ENCODE peak calls at places on chromosomes 5 and 9, in eight cellular contexts. One of them, this sample, is unnamed.

GRCh38 chr9:115775669-115776068 is 377.9 kb upstream of the PAPPA start:
- DNase-seq in neuronal stem cell: peak; percentile 11
- DNase-seq in brain microvascular endothelial cell: no peak
- DNase-seq in right atrium auricular region: no peak
- DNase-seq in IMR-90: peak; percentile 14
- DNase-seq in hepatocyte: no peak
- DNase-seq in right lobe of liver: no peak
- DNase-seq in NT2/D1: no peak
- DNase-seq in this sample: no peak

GRCh38 chr9:81724242-81724889 is 35.0 kb upstream of the TLE1 start:
- DNase-seq in neuronal stem cell: no peak
- DNase-seq in brain microvascular endothelial cell: peak; percentile 7
- DNase-seq in right atrium auricular region: peak; percentile 50
- DNase-seq in IMR-90: peak; percentile 5
- DNase-seq in hepatocyte: no peak
- DNase-seq in right lobe of liver: no peak
- DNase-seq in NT2/D1: no peak
- DNase-seq in this sample: no peak

GRCh38 chr5:124806026-124806856 is 59.8 kb upstream of the ZNF608 start:
- DNase-seq in neuronal stem cell: peak; percentile 58
- DNase-seq in brain microvascular endothelial cell: peak; percentile 93
- DNase-seq in right atrium auricular region: peak; percentile 86
- DNase-seq in IMR-90: peak; percentile 81
- DNase-seq in hepatocyte: peak; percentile 90
- DNase-seq in right lobe of liver: peak; percentile 83
- DNase-seq in NT2/D1: peak; percentile 27
- DNase-seq in this sample: no peak

GRCh38 chr5:14184725-14185124 is 41.6 kb downstream of the TRIO start:
- DNase-seq in neuronal stem cell: no peak
- DNase-seq in brain microvascular endothelial cell: no peak
- DNase-seq in right atrium auricular region: no peak
- DNase-seq in IMR-90: peak; percentile 77
- DNase-seq in hepatocyte: no peak
- DNase-seq in right lobe of liver: no peak
- DNase-seq in NT2/D1: no peak
- DNase-seq in this sample: no peak

GRCh38 chr9:72826954-72827953 is 125.6 kb downstream of the ALDH1A1 start:
- DNase-seq in neuronal stem cell: no peak
- DNase-seq in brain microvascular endothelial cell: no peak
- DNase-seq in right atrium auricular region: no peak
- DNase-seq in IMR-90: no peak
- DNase-seq in hepatocyte: peak; percentile 10
- DNase-seq in right lobe of liver: no peak
- DNase-seq in NT2/D1: no peak
- DNase-seq in this sample: no peak

GRCh38 chr5:140312067-140312790 is 9.3 kb upstream of the PFDN1 start:
- DNase-seq in neuronal stem cell: no peak
- DNase-seq in brain microvascular endothelial cell: peak; percentile 97
- DNase-seq in right atrium auricular region: no peak
- DNase-seq in IMR-90: peak; percentile 99
- DNase-seq in hepatocyte: no peak
- DNase-seq in right lobe of liver: no peak
- DNase-seq in NT2/D1: no peak
- DNase-seq in this sample: no peak

GRCh38 chr9:88236531-88237453 is 98.5 kb upstream of the SPATA31C2 start:
- DNase-seq in neuronal stem cell: no peak
- DNase-seq in brain microvascular endothelial cell: no peak
- DNase-seq in right atrium auricular region: no peak
- DNase-seq in IMR-90: peak; percentile 19
- DNase-seq in hepatocyte: no peak
- DNase-seq in right lobe of liver: no peak
- DNase-seq in NT2/D1: no peak
- DNase-seq in this sample: no peak

GRCh38 chr9:77016526-77017504 is 2.6 kb upstream of the FOXB2 start:
- DNase-seq in neuronal stem cell: peak; percentile 50
- DNase-seq in brain microvascular endothelial cell: no peak
- DNase-seq in right atrium auricular region: peak; percentile 47
- DNase-seq in IMR-90: no peak
- DNase-seq in hepatocyte: no peak
- DNase-seq in right lobe of liver: no peak
- DNase-seq in NT2/D1: no peak
- DNase-seq in this sample: no peak

GRCh38 chr5:176881816-176882565 is 17.2 kb downstream of the HK3 start:
- DNase-seq in neuronal stem cell: no peak
- DNase-seq in brain microvascular endothelial cell: no peak
- DNase-seq in right atrium auricular region: no peak
- DNase-seq in IMR-90: no peak
- DNase-seq in hepatocyte: no peak
- DNase-seq in right lobe of liver: no peak
- DNase-seq in NT2/D1: no peak
- DNase-seq in this sample: no peak

GRCh38 chr9:14313378-14313940 is 482 bp downstream of the NFIB start:
- DNase-seq in neuronal stem cell: no peak
- DNase-seq in brain microvascular endothelial cell: peak; percentile 23
- DNase-seq in right atrium auricular region: no peak
- DNase-seq in IMR-90: peak; percentile 31
- DNase-seq in hepatocyte: peak; percentile 41
- DNase-seq in right lobe of liver: peak; percentile 32
- DNase-seq in NT2/D1: peak; percentile 30
- DNase-seq in this sample: no peak

GRCh38 chr9:98605116-98605515 is 103.6 kb downstream of the GABBR2 start:
- DNase-seq in neuronal stem cell: no peak
- DNase-seq in brain microvascular endothelial cell: no peak
- DNase-seq in right atrium auricular region: no peak
- DNase-seq in IMR-90: no peak
- DNase-seq in hepatocyte: no peak
- DNase-seq in right lobe of liver: no peak
- DNase-seq in NT2/D1: no peak
- DNase-seq in this sample: no peak

GRCh38 chr5:79974896-79975295 is 16.2 kb downstream of the MTX3 start:
- DNase-seq in neuronal stem cell: no peak
- DNase-seq in brain microvascular endothelial cell: no peak
- DNase-seq in right atrium auricular region: no peak
- DNase-seq in IMR-90: peak; percentile 77
- DNase-seq in hepatocyte: no peak
- DNase-seq in right lobe of liver: no peak
- DNase-seq in NT2/D1: no peak
- DNase-seq in this sample: no peak

GRCh38 chr5:9284781-9285307 is 261.0 kb downstream of the SEMA5A start:
- DNase-seq in neuronal stem cell: no peak
- DNase-seq in brain microvascular endothelial cell: peak; percentile 33
- DNase-seq in right atrium auricular region: no peak
- DNase-seq in IMR-90: peak; percentile 58
- DNase-seq in hepatocyte: no peak
- DNase-seq in right lobe of liver: no peak
- DNase-seq in NT2/D1: no peak
- DNase-seq in this sample: no peak

GRCh38 chr5:147391781-147392180 is 118.1 kb downstream of the DPYSL3 start:
- DNase-seq in neuronal stem cell: no peak
- DNase-seq in brain microvascular endothelial cell: peak; percentile 88
- DNase-seq in right atrium auricular region: peak; percentile 82
- DNase-seq in IMR-90: peak; percentile 84
- DNase-seq in hepatocyte: peak; percentile 80
- DNase-seq in right lobe of liver: no peak
- DNase-seq in NT2/D1: no peak
- DNase-seq in this sample: no peak

GRCh38 chr5:37015795-37016666 is 139.5 kb downstream of the NIPBL start:
- DNase-seq in neuronal stem cell: no peak
- DNase-seq in brain microvascular endothelial cell: no peak
- DNase-seq in right atrium auricular region: no peak
- DNase-seq in IMR-90: peak; percentile 53
- DNase-seq in hepatocyte: no peak
- DNase-seq in right lobe of liver: no peak
- DNase-seq in NT2/D1: no peak
- DNase-seq in this sample: no peak

GRCh38 chr5:119393746-119394145 is 37.9 kb downstream of the TNFAIP8 start:
- DNase-seq in neuronal stem cell: no peak
- DNase-seq in brain microvascular endothelial cell: no peak
- DNase-seq in right atrium auricular region: no peak
- DNase-seq in IMR-90: peak; percentile 81
- DNase-seq in hepatocyte: no peak
- DNase-seq in right lobe of liver: no peak
- DNase-seq in NT2/D1: no peak
- DNase-seq in this sample: no peak

GRCh38 chr9:98184326-98184725 is 8.1 kb downstream of the CORO2A start:
- DNase-seq in neuronal stem cell: no peak
- DNase-seq in brain microvascular endothelial cell: no peak
- DNase-seq in right atrium auricular region: no peak
- DNase-seq in IMR-90: no peak
- DNase-seq in hepatocyte: no peak
- DNase-seq in right lobe of liver: no peak
- DNase-seq in NT2/D1: no peak
- DNase-seq in this sample: no peak

GRCh38 chr5:4700082-4700481 is 440.0 kb upstream of the ADAMTS16 start:
- DNase-seq in neuronal stem cell: peak; percentile 71
- DNase-seq in brain microvascular endothelial cell: peak; percentile 18
- DNase-seq in right atrium auricular region: peak; percentile 65
- DNase-seq in IMR-90: no peak
- DNase-seq in hepatocyte: peak; percentile 78
- DNase-seq in right lobe of liver: peak; percentile 25
- DNase-seq in NT2/D1: peak; percentile 40
- DNase-seq in this sample: no peak

GRCh38 chr9:121886759-121887485 is 206.2 kb downstream of the TTLL11 start:
- DNase-seq in neuronal stem cell: no peak
- DNase-seq in brain microvascular endothelial cell: no peak
- DNase-seq in right atrium auricular region: no peak
- DNase-seq in IMR-90: no peak
- DNase-seq in hepatocyte: no peak
- DNase-seq in right lobe of liver: no peak
- DNase-seq in NT2/D1: no peak
- DNase-seq in this sample: peak; percentile 29

GRCh38 chr5:175567954-175568353 is 89.6 kb downstream of the SFXN1 start:
- DNase-seq in neuronal stem cell: no peak
- DNase-seq in brain microvascular endothelial cell: no peak
- DNase-seq in right atrium auricular region: no peak
- DNase-seq in IMR-90: no peak
- DNase-seq in hepatocyte: no peak
- DNase-seq in right lobe of liver: no peak
- DNase-seq in NT2/D1: no peak
- DNase-seq in this sample: no peak

GRCh38 chr9:69149321-69149807 is 24.7 kb upstream of the TJP2 start:
- DNase-seq in neuronal stem cell: no peak
- DNase-seq in brain microvascular endothelial cell: peak; percentile 79
- DNase-seq in right atrium auricular region: no peak
- DNase-seq in IMR-90: peak; percentile 87
- DNase-seq in hepatocyte: peak; percentile 57
- DNase-seq in right lobe of liver: no peak
- DNase-seq in NT2/D1: no peak
- DNase-seq in this sample: no peak

GRCh38 chr9:138102246-138103051 is 224.9 kb downstream of the CACNA1B start:
- DNase-seq in neuronal stem cell: no peak
- DNase-seq in brain microvascular endothelial cell: no peak
- DNase-seq in right atrium auricular region: peak; percentile 43
- DNase-seq in IMR-90: no peak
- DNase-seq in hepatocyte: no peak
- DNase-seq in right lobe of liver: no peak
- DNase-seq in NT2/D1: no peak
- DNase-seq in this sample: no peak

GRCh38 chr5:137714494-137714893 is 21.4 kb downstream of the KLHL3 start:
- DNase-seq in neuronal stem cell: no peak
- DNase-seq in brain microvascular endothelial cell: no peak
- DNase-seq in right atrium auricular region: no peak
- DNase-seq in IMR-90: no peak
- DNase-seq in hepatocyte: no peak
- DNase-seq in right lobe of liver: no peak
- DNase-seq in NT2/D1: no peak
- DNase-seq in this sample: no peak

GRCh38 chr5:87339986-87340385 is 72.3 kb downstream of the RASA1 start:
- DNase-seq in neuronal stem cell: no peak
- DNase-seq in brain microvascular endothelial cell: no peak
- DNase-seq in right atrium auricular region: no peak
- DNase-seq in IMR-90: no peak
- DNase-seq in hepatocyte: no peak
- DNase-seq in right lobe of liver: no peak
- DNase-seq in NT2/D1: no peak
- DNase-seq in this sample: no peak

GRCh38 chr5:132759114-132760042 is 12.2 kb downstream of the CCNI2 start:
- DNase-seq in neuronal stem cell: no peak
- DNase-seq in brain microvascular endothelial cell: no peak
- DNase-seq in right atrium auricular region: peak; percentile 50
- DNase-seq in IMR-90: no peak
- DNase-seq in hepatocyte: no peak
- DNase-seq in right lobe of liver: no peak
- DNase-seq in NT2/D1: no peak
- DNase-seq in this sample: no peak

GRCh38 chr5:60271517-60271916 is 378.0 kb upstream of the PDE4D start:
- DNase-seq in neuronal stem cell: no peak
- DNase-seq in brain microvascular endothelial cell: no peak
- DNase-seq in right atrium auricular region: no peak
- DNase-seq in IMR-90: no peak
- DNase-seq in hepatocyte: no peak
- DNase-seq in right lobe of liver: no peak
- DNase-seq in NT2/D1: no peak
- DNase-seq in this sample: no peak
- H3K36me3 ChIP-seq in neuronal stem cell: no peaks in the 10 kb centered on the region
- H3K36me3 ChIP-seq in brain microvascular endothelial cell: no peaks in the 10 kb centered on the region
- H3K36me3 ChIP-seq in right atrium auricular region: no peaks in the 10 kb centered on the region
- H3K36me3 ChIP-seq in IMR-90: no peaks in the 10 kb centered on the region
- H3K36me3 ChIP-seq in hepatocyte: no peaks in the 10 kb centered on the region
- H3K36me3 ChIP-seq in right lobe of liver: no peaks in the 10 kb centered on the region
- H3K36me3 ChIP-seq in NT2/D1: no peaks in the 10 kb centered on the region
- H3K36me3 ChIP-seq in this sample: no peaks in the 10 kb centered on the region

GRCh38 chr9:26551451-26551850 is 341.2 kb downstream of the CAAP1 start:
- DNase-seq in neuronal stem cell: no peak
- DNase-seq in brain microvascular endothelial cell: no peak
- DNase-seq in right atrium auricular region: no peak
- DNase-seq in IMR-90: no peak
- DNase-seq in hepatocyte: no peak
- DNase-seq in right lobe of liver: no peak
- DNase-seq in NT2/D1: no peak
- DNase-seq in this sample: no peak
- H3K27me3 ChIP-seq in neuronal stem cell: no peaks in the 10 kb centered on the region
- H3K27me3 ChIP-seq in brain microvascular endothelial cell: no peaks in the 10 kb centered on the region
- H3K27me3 ChIP-seq in right atrium auricular region: no peaks in the 10 kb centered on the region
- H3K27me3 ChIP-seq in IMR-90: no peaks in the 10 kb centered on the region
- H3K27me3 ChIP-seq in hepatocyte: no peaks in the 10 kb centered on the region
- H3K27me3 ChIP-seq in right lobe of liver: no peaks in the 10 kb centered on the region
- H3K27me3 ChIP-seq in NT2/D1: no peaks in the 10 kb centered on the region
- H3K27me3 ChIP-seq in this sample: no peaks in the 10 kb centered on the region

GRCh38 chr9:33448159-33448511 is 742 bp upstream of the AQP3 start:
- DNase-seq in neuronal stem cell: no peak
- DNase-seq in brain microvascular endothelial cell: no peak
- DNase-seq in right atrium auricular region: no peak
- DNase-seq in IMR-90: no peak
- DNase-seq in hepatocyte: no peak
- DNase-seq in right lobe of liver: peak; percentile 52
- DNase-seq in NT2/D1: no peak
- DNase-seq in this sample: no peak
- H3K4me3 ChIP-seq in neuronal stem cell: peak overlapping the region; percentile 34
- H3K4me3 ChIP-seq in brain microvascular endothelial cell: no peak overlapping the region
- H3K4me3 ChIP-seq in right atrium auricular region: no peak overlapping the region
- H3K4me3 ChIP-seq in IMR-90: no peak overlapping the region
- H3K4me3 ChIP-seq in hepatocyte: no peak overlapping the region
- H3K4me3 ChIP-seq in right lobe of liver: peak overlapping the region; percentile 73
- H3K4me3 ChIP-seq in NT2/D1: peak overlapping the region; percentile 31
- H3K4me3 ChIP-seq in this sample: peak overlapping the region; percentile 71

DNA sequence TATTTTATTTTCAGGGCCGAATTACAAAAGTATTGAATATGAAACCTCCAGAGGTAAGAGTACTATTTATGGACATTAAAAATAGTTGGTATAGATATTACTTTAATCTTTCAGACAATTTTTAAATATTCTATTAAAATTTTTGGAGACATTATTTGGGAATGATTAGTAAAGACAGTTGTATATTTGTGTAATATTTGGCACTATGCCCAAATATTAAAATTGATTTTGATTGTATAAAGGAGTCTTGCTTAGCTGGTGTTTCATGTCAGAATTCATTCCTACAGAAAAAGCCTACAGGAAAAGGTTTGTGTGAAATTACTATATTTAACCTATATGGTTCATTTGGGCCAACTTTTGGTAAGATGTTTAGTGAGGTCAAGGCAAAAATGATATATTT is 5.5 kb downstream of the SMC2 start:
- DNase-seq in neuronal stem cell: no peak
- DNase-seq in brain microvascular endothelial cell: no peak
- DNase-seq in right atrium auricular region: no peak
- DNase-seq in IMR-90: no peak
- DNase-seq in hepatocyte: no peak
- DNase-seq in right lobe of liver: no peak
- DNase-seq in NT2/D1: no peak
- DNase-seq in this sample: no peak
- H3K36me3 ChIP-seq in neuronal stem cell: peaks cover 9% of the 10 kb centered on the region
- H3K36me3 ChIP-seq in brain microvascular endothelial cell: peaks cover 5% of the 10 kb centered on the region
- H3K36me3 ChIP-seq in right atrium auricular region: peaks cover 34% of the 10 kb centered on the region
- H3K36me3 ChIP-seq in IMR-90: peaks cover 5% of the 10 kb centered on the region
- H3K36me3 ChIP-seq in hepatocyte: no peaks in the 10 kb centered on the region
- H3K36me3 ChIP-seq in right lobe of liver: peaks cover 3% of the 10 kb centered on the region
- H3K36me3 ChIP-seq in NT2/D1: peaks cover 73% of the 10 kb centered on the region
- H3K36me3 ChIP-seq in this sample: peaks cover 32% of the 10 kb centered on the region

This sample was measured in CD4-positive, CD25-positive, alpha-beta regulatory T cell.